ENCODE peak calls at places on chromosomes 5 and 9, in eight cellular contexts. R, Y, A, O, H, P, G and T are unnamed samples.

GRCh38 chr9:129486496-129487306 is 134.2 kb downstream of the C9orf50 start:
- DNase-seq in R (no peak), Y (no peak), A (no peak), O (no peak), H (no peak), P (peak), G (no peak), T (peak)

GRCh38 chr9:114214686-114215397 is 59.5 kb downstream of the COL27A1 start:
- DNase-seq in R (no peak), Y (no peak), A (no peak), O (no peak), H (no peak), P (peak), G (no peak), T (no peak)

GRCh38 chr9:111599092-111599947 is at the start of gene PTGR1:
- DNase-seq in R (peak), Y (peak), A (no peak), O (peak), H (no peak), P (peak), G (peak), T (peak)

GRCh38 chr5:35478856-35479682 is 138.6 kb upstream of the SPEF2 start:
- DNase-seq in R (peak), Y (peak), A (no peak), O (no peak), H (no peak), P (peak), G (no peak), T (no peak)

GRCh38 chr9:128073260-128073886 is 5.3 kb downstream of the SLC25A25 start:
- DNase-seq in R (no peak), Y (no peak), A (no peak), O (no peak), H (no peak), P (peak), G (no peak), T (no peak)

GRCh38 chr5:73892806-73893205 is 266.8 kb downstream of the ARHGEF28 start:
- DNase-seq in R (no peak), Y (peak), A (no peak), O (no peak), H (no peak), P (peak), G (no peak), T (no peak)

GRCh38 chr5:135705230-135705631 is 126.4 kb upstream of the CXCL14 start:
- DNase-seq in R (no peak), Y (peak), A (no peak), O (no peak), H (no peak), P (no peak), G (no peak), T (no peak)

GRCh38 chr5:146192571-146193043 is 10.2 kb upstream of the LARS1 start:
- DNase-seq in R (no peak), Y (no peak), A (no peak), O (no peak), H (no peak), P (no peak), G (no peak), T (no peak)

GRCh38 chr5:80871541-80871961 is 88.6 kb upstream of the RASGRF2 start:
- DNase-seq in R (no peak), Y (peak), A (no peak), O (no peak), H (no peak), P (no peak), G (no peak), T (no peak)

GRCh38 chr5:88108490-88109279 is 160.0 kb downstream of the TMEM161B start:
- DNase-seq in R (no peak), Y (no peak), A (no peak), O (no peak), H (no peak), P (no peak), G (no peak), T (no peak)

GRCh38 chr5:42756630-42757601 is at the start of gene CCDC152:
- DNase-seq in R (no peak), Y (no peak), A (peak), O (no peak), H (no peak), P (no peak), G (no peak), T (peak)

GRCh38 chr9:136293476-136294077 is 10.3 kb downstream of the CCDC187 start:
- DNase-seq in R (no peak), Y (no peak), A (no peak), O (no peak), H (no peak), P (no peak), G (no peak), T (no peak)

GRCh38 chr5:124180523-124181461 is 565.6 kb downstream of the ZNF608 start:
- DNase-seq in R (no peak), Y (no peak), A (no peak), O (no peak), H (no peak), P (peak), G (no peak), T (no peak)

GRCh38 chr5:76376141-76376900 is 26.8 kb upstream of the IQGAP2 start:
- DNase-seq in R (no peak), Y (no peak), A (no peak), O (no peak), H (no peak), P (no peak), G (no peak), T (no peak)

GRCh38 chr9:130140701-130141100 is 31.5 kb upstream of the NCS1 start:
- DNase-seq in R (no peak), Y (no peak), A (no peak), O (no peak), H (no peak), P (no peak), G (no peak), T (no peak)

GRCh38 chr9:101375546-101375945 is 9.3 kb downstream of the BAAT start:
- DNase-seq in R (no peak), Y (no peak), A (no peak), O (no peak), H (no peak), P (no peak), G (no peak), T (no peak)

GRCh38 chr9:82105729-82106128 is 117.2 kb downstream of the SPATA31D1 start:
- DNase-seq in R (no peak), Y (no peak), A (no peak), O (no peak), H (no peak), P (no peak), G (no peak), T (no peak)

GRCh38 chr5:176778921-176779465 is 31.4 kb upstream of the UNC5A start:
- DNase-seq in R (no peak), Y (no peak), A (no peak), O (no peak), H (no peak), P (no peak), G (no peak), T (no peak)

GRCh38 chr5:11191673-11192072 is 430.6 kb upstream of the DAP start:
- DNase-seq in R (no peak), Y (no peak), A (no peak), O (no peak), H (no peak), P (no peak), G (no peak), T (no peak)

GRCh38 chr9:69945671-69946141 is 97.9 kb upstream of the MAMDC2 start:
- DNase-seq in R (peak), Y (no peak), A (no peak), O (no peak), H (no peak), P (peak), G (no peak), T (peak)

GRCh38 chr5:151155777-151156731 is 1.5 kb downstream of the ANXA6 start:
- DNase-seq in R (peak), Y (peak), A (no peak), O (peak), H (no peak), P (peak), G (peak), T (peak)

GRCh38 chr5:9529041-9529480 is 16.8 kb downstream of the SEMA5A start:
- DNase-seq in R (no peak), Y (no peak), A (no peak), O (no peak), H (no peak), P (no peak), G (no peak), T (peak)

GRCh38 chr5:173451031-173451430 is 122.8 kb upstream of the STC2 start:
- DNase-seq in R (no peak), Y (peak), A (no peak), O (peak), H (peak), P (no peak), G (peak), T (no peak)

GRCh38 chr5:33530963-33531298 is 90.2 kb downstream of the TARS1 start:
- DNase-seq in R (no peak), Y (no peak), A (no peak), O (no peak), H (no peak), P (no peak), G (no peak), T (no peak)

GRCh38 chr9:101018391-101018990 is 10.0 kb upstream of the PLPPR1 start:
- DNase-seq in R (no peak), Y (no peak), A (no peak), O (peak), H (no peak), P (no peak), G (no peak), T (no peak)

GRCh38 chr9:135346438-135347050 is 133.0 kb upstream of the PPP1R26 start:
- DNase-seq in R (no peak), Y (no peak), A (no peak), O (no peak), H (no peak), P (no peak), G (no peak), T (no peak)